ENCODE peak calls at places on chromosomes 16 and 17, in five cellular contexts. W is fibroblast of lung, J is neuronal stem cell, F is endodermal cell, G is K562. U is an unnamed sample.

GRCh38 chr16:81478876-81479496 is 34.4 kb downstream of the CMIP start:
- DNase-seq in G (no peak), W (no peak), J (no peak), F (no peak), U (peak; percentile 71)

GRCh38 chr17:74351552-74352210 is 10.0 kb downstream of the BTBD17 start:
- DNase-seq in W (no peak), J (peak; percentile 51), G (peak; percentile 31), F (peak; percentile 92), U (no peak)

GRCh38 chr16:29736112-29736511 is 9.7 kb downstream of the C16orf54 start:
- DNase-seq in G (no peak), F (no peak), J (no peak), W (no peak), U (no peak)

GRCh38 chr17:82804442-82805191 is 35.2 kb downstream of the ZNF750 start:
- DNase-seq in G (no peak), F (no peak), J (no peak), W (peak; percentile 84), U (peak; percentile 37)

GRCh38 chr17:51585514-51586104 is 325.3 kb downstream of the UTP18 start:
- DNase-seq in F (peak; percentile 90), G (peak; percentile 8), W (no peak), J (peak; percentile 18), U (no peak)

GRCh38 chr17:61002316-61002736 is 324.7 kb downstream of the BCAS3 start:
- DNase-seq in W (peak; percentile 89), J (no peak), F (no peak), G (peak; percentile 15), U (no peak)

GRCh38 chr17:13538841-13539411 is 62.8 kb downstream of the HS3ST3A1 start:
- DNase-seq in F (peak; percentile 7), J (no peak), G (peak; percentile 84), W (no peak), U (no peak)

GRCh38 chr16:11160676-11161115 is 95.3 kb downstream of the SOCS1 start:
- DNase-seq in F (no peak), G (peak; percentile 75), W (no peak), J (no peak), U (no peak)

GRCh38 chr16:65176603-65177002 is 54.7 kb upstream of the CDH11 start:
- DNase-seq in G (no peak), F (no peak), W (peak; percentile 84), J (no peak), U (peak; percentile 19)

GRCh38 chr17:27362503-27362902 is 68.6 kb downstream of the WSB1 start:
- DNase-seq in W (no peak), G (no peak), J (no peak), F (no peak), U (no peak)

GRCh38 chr17:42282478-42283080 is 5.7 kb upstream of the STAT5A start:
- DNase-seq in F (peak; percentile 85), W (no peak), G (no peak), J (no peak), U (no peak)

GRCh38 chr16:30774367-30775130 is 12.4 kb downstream of the RNF40 start:
- DNase-seq in J (no peak), F (peak; percentile 60), W (no peak), G (no peak), U (no peak)

GRCh38 chr17:29625037-29625750 is 2.5 kb upstream of the CORO6 start:
- DNase-seq in G (no peak), F (peak; percentile 78), W (peak; percentile 63), J (no peak), U (no peak)

GRCh38 chr17:57281887-57282653 is 25.7 kb downstream of the MSI2 start:
- DNase-seq in G (peak; percentile 12), W (no peak), F (no peak), J (no peak), U (no peak)

GRCh38 chr17:79613195-79613517 is 2.3 kb upstream of the RBFOX3 start:
- DNase-seq in W (no peak), J (no peak), G (no peak), F (no peak), U (no peak)

GRCh38 chr16:23847938-23848337 is 12.2 kb downstream of the PRKCB start:
- DNase-seq in J (no peak), G (peak; percentile 57), F (no peak), W (no peak), U (no peak)

GRCh38 chr16:79008036-79008868 is 592.3 kb downstream of the MAF start:
- DNase-seq in F (peak; percentile 69), G (peak; percentile 14), W (no peak), J (no peak), U (no peak)

GRCh38 chr17:42018339-42018738 is 1.1 kb upstream of the DNAJC7 start:
- DNase-seq in J (no peak), G (peak; percentile 79), F (peak; percentile 87), W (no peak), U (no peak)

GRCh38 chr17:15261063-15261817 is 3.9 kb downstream of the PMP22 start:
- DNase-seq in W (peak; percentile 56), F (peak; percentile 93), G (no peak), J (peak; percentile 51), U (peak; percentile 43)

GRCh38 chr17:21354796-21355385 is 21.3 kb upstream of the KCNJ12 start:
- DNase-seq in F (no peak), J (no peak), W (no peak), G (no peak), U (no peak)

GRCh38 chr16:12406840-12407690 is 396.6 kb downstream of the CPPED1 start:
- DNase-seq in G (no peak), J (no peak), W (peak; percentile 32), F (no peak), U (no peak)

GRCh38 chr17:7580631-7581554 is 1.5 kb downstream of the CD68 start:
- DNase-seq in G (peak; percentile 73), J (no peak), F (peak; percentile 66), W (no peak), U (no peak)

GRCh38 chr17:7586673-7587419 is 3.0 kb downstream of the SOX15 start:
- DNase-seq in W (no peak), G (peak; percentile 87), J (no peak), F (peak; percentile 88), U (peak; percentile 69)

GRCh38 chr17:7582401-7583252 is 1.0 kb upstream of the MPDU1 start:
- DNase-seq in J (no peak), F (peak; percentile 57), W (no peak), G (no peak), U (no peak)

GRCh38 chr17:7579839-7580630 is 597 bp downstream of the CD68 start:
- DNase-seq in J (no peak), G (no peak), W (no peak), F (no peak), U (no peak)

GRCh38 chr17:7583253-7584109 is at the start of gene MPDU1:
- DNase-seq in W (peak; percentile 98), F (peak; percentile 99), J (peak; percentile 96), G (peak; percentile 96), U (peak; percentile 96)
- H3K4me3 ChIP-seq in W (peak within 1 kb of the TSS; percentile 73), F (peak within 1 kb of the TSS; percentile 90), J (peak within 1 kb of the TSS; percentile 58), G (peak within 1 kb of the TSS; percentile 47), U (peak within 1 kb of the TSS; percentile 46)

GRCh38 chr16:2924901-2925820 is 13.4 kb downstream of the FLYWCH1 start:
- DNase-seq in F (peak; percentile 88), G (no peak), W (no peak), J (peak; percentile 36), U (no peak)

GRCh38 chr16:2915196-2915929 is 3.6 kb downstream of the FLYWCH1 start:
- DNase-seq in F (no peak), J (no peak), G (peak; percentile 38), W (no peak), U (no peak)

GRCh38 chr16:2914233-2914632 is 2.5 kb downstream of the FLYWCH1 start:
- DNase-seq in F (peak; percentile 65), J (no peak), W (no peak), G (peak; percentile 25), U (no peak)

DNA sequence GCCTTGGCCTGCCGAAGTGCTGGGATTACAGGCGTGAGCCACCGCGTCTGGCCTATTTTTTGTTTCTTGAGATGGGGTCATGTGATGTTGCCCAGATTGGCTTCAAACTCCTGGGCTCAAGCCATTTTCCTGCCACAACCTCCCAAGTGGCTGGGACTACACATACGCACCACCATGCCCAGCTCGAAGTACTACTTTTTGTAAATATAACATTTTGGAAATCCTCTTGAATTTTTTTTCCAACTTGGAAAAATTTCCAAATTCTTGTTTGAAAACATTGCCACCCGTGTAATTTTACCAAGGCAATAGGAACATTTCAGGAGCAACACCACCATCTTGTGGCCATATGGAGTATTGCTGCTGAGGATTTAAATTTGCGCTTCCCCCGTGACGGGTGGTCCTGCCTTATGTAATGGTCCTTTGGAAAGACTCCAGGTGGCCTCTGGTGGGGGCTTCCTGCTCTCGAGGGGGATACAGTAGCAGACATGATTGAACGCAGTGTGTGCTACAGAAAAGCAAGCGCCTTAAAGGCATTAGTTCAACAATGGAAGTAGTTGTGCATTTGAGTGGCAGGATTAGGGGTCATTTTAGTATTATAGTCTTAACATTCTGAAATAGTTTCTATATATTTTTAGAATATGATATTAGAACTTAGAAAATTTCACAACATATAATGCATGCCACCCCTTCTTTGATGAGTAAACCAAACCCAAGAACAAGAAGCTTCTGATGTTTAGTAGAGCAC is 8.0 kb downstream of the FLYWCH1 start:
- DNase-seq in F (peak; percentile 85), W (peak; percentile 80), J (peak; percentile 76), G (peak; percentile 76), U (peak; percentile 69)
- H3K9ac ChIP-seq in F (no peak overlapping the region), W (no peak overlapping the region), J (no peak overlapping the region), G (no peak overlapping the region), U (no peak overlapping the region)

GRCh38 chr16:483351-484075 is 44.0 kb upstream of the CAPN15 start:
- DNase-seq in F (peak; percentile 92), G (peak; percentile 37), J (peak; percentile 65), W (no peak), U (no peak)
- H3K27ac ChIP-seq in F (peak overlapping the region; percentile 67), G (no peak overlapping the region), J (peak overlapping the region; percentile 52), W (no peak overlapping the region), U (no peak overlapping the region)

DNA sequence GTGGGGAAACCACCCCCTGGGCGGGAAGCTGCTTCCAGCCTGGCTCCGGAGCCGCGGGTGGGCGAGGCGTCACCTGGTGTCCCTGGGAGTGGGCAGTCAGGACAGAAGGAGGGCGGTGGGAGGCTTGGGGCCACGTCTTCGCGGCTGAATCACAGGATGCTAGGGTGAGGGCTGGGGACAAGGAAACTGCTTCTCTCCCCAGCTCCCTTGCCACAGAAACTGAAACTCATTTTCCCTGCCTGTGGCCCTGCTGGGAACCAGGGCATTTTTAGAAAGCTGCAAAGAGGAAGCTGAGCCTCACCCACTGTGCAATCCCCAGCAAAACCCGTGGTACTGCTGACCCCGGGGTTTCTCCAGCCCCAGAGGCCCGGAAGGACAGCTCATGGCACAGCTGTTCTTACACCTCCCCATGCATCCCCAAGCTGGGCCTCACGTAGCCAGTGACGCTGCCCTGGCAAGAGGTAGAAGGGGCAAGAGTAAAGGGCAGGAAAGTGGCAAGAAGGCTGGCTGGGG is 8.2 kb downstream of the RHBDF2 start:
- DNase-seq in W (peak; percentile 91), G (no peak), J (no peak), F (no peak), U (peak; percentile 65)
- H3K4me3 ChIP-seq in W (no peak overlapping the region), G (no peak overlapping the region), J (no peak overlapping the region), F (no peak overlapping the region), U (peak overlapping the region; percentile 25)

GRCh38 chr16:35868630-35869029 is 2409.2 kb downstream of the TP53TG3F start:
- DNase-seq in J (no peak), G (no peak), F (no peak), W (no peak), U (no peak)
- H3K9ac ChIP-seq in J (no peak overlapping the region), G (no peak overlapping the region), F (no peak overlapping the region), W (no peak overlapping the region), U (no peak overlapping the region)

GRCh38 chr17:45292696-45293412 is 24.0 kb downstream of the MAP3K14 start:
- DNase-seq in W (no peak), F (no peak), G (no peak), J (no peak), U (no peak)
- H3K27ac ChIP-seq in W (no peak overlapping the region), F (peak overlapping the region; percentile 20), G (no peak overlapping the region), J (no peak overlapping the region), U (peak overlapping the region; percentile 29)